ENCODE peak calls at places on chromosomes 5 and 9, in four cellular contexts. H is cardiac muscle cell, E is spleen, L is OCI-LY7. I is an unnamed sample.

GRCh38 chr9:68844623-68845612 is 139.9 kb downstream of the PIP5K1B start:
- DNase-seq in H (peak; percentile 55), E (no peak), L (peak; percentile 67), I (peak; percentile 29)

GRCh38 chr9:33465096-33465495 is 8.6 kb downstream of the NOL6 start:
- DNase-seq in H (no peak), E (peak; percentile 71), L (no peak), I (no peak)

GRCh38 chr9:114425126-114425525 is 37.3 kb upstream of the AKNA start:
- DNase-seq in H (no peak), E (peak; percentile 49), L (no peak), I (no peak)

GRCh38 chr5:162128117-162128516 is 60.5 kb downstream of the GABRG2 start:
- DNase-seq in H (no peak), E (no peak), L (no peak), I (no peak)

GRCh38 chr5:2776338-2777302 is 25.1 kb upstream of the IRX2 start:
- DNase-seq in H (no peak), E (no peak), L (no peak), I (no peak)

GRCh38 chr5:78699565-78700143 is 51.1 kb upstream of the LHFPL2 start:
- DNase-seq in H (peak; percentile 88), E (no peak), L (no peak), I (no peak)

GRCh38 chr5:68960961-68961360 is 132.9 kb upstream of the SLC30A5 start:
- DNase-seq in H (no peak), E (no peak), L (no peak), I (no peak)

GRCh38 chr5:8714197-8714596 is 831.7 kb downstream of the SEMA5A start:
- DNase-seq in H (no peak), E (no peak), L (no peak), I (no peak)

GRCh38 chr9:76688471-76689238 is 75.6 kb upstream of the PCA3 start:
- DNase-seq in H (peak; percentile 41), E (no peak), L (no peak), I (no peak)

GRCh38 chr5:156686816-156687215 is 163.3 kb upstream of the PPP1R2B start:
- DNase-seq in H (no peak), E (no peak), L (no peak), I (no peak)

GRCh38 chr9:120152295-120152694 is 427.7 kb downstream of the CDK5RAP2 start:
- DNase-seq in H (peak; percentile 1), E (no peak), L (no peak), I (peak; percentile 18)

GRCh38 chr9:129776938-129777768 is 24.3 kb upstream of the PTGES start:
- DNase-seq in H (peak; percentile 100), E (peak; percentile 92), L (no peak), I (peak; percentile 94)

GRCh38 chr5:79143684-79144379 is 32.2 kb downstream of the BHMT start:
- DNase-seq in H (peak; percentile 6), E (no peak), L (no peak), I (no peak)

GRCh38 chr5:66494437-66494836 is 101.8 kb upstream of the MAST4 start:
- DNase-seq in H (no peak), E (no peak), L (no peak), I (no peak)

GRCh38 chr5:144032375-144032774 is 138.1 kb downstream of the YIPF5 start:
- DNase-seq in H (no peak), E (no peak), L (no peak), I (peak; percentile 29)

GRCh38 chr5:145925803-145926202 is 10.6 kb upstream of the SH3RF2 start:
- DNase-seq in H (peak; percentile 80), E (no peak), L (no peak), I (no peak)

GRCh38 chr5:135880278-135880677 is 15.4 kb downstream of the IL9 start:
- DNase-seq in H (no peak), E (no peak), L (peak; percentile 40), I (no peak)

GRCh38 chr5:172854451-172854871 is 20.4 kb downstream of the ERGIC1 start:
- DNase-seq in H (no peak), E (no peak), L (no peak), I (peak; percentile 51)

GRCh38 chr9:84419203-84419602 is 78.6 kb upstream of the SLC28A3 start:
- DNase-seq in H (peak; percentile 44), E (no peak), L (no peak), I (no peak)

GRCh38 chr5:111776903-111777302 is 19.9 kb upstream of the NREP start:
- DNase-seq in H (no peak), E (no peak), L (no peak), I (no peak)

GRCh38 chr9:123739387-123739786 is 190.5 kb downstream of the DENND1A start:
- DNase-seq in H (no peak), E (no peak), L (no peak), I (no peak)

GRCh38 chr9:134391319-134392231 is 65.3 kb downstream of the RXRA start:
- DNase-seq in H (no peak), E (peak; percentile 89), L (no peak), I (no peak)

GRCh38 chr5:28217695-28218094 is 1179.3 kb upstream of the CDH9 start:
- DNase-seq in H (no peak), E (no peak), L (no peak), I (no peak)

GRCh38 chr5:94983861-94984535 is 300.9 kb downstream of the MCTP1 start:
- DNase-seq in H (peak; percentile 66), E (no peak), L (no peak), I (no peak)

GRCh38 chr9:98263482-98264357 is 8.3 kb upstream of the TBC1D2 start:
- DNase-seq in H (peak; percentile 87), E (peak; percentile 94), L (peak; percentile 84), I (peak; percentile 77)

GRCh38 chr5:120604898-120605297 is 140.8 kb downstream of the PRR16 start:
- DNase-seq in H (peak; percentile 88), E (no peak), L (no peak), I (no peak)

GRCh38 chr5:1086137-1086536 is 25.7 kb downstream of the SLC12A7 start:
- DNase-seq in H (no peak), E (no peak), L (no peak), I (no peak)

GRCh38 chr5:170630226-170630625 is 126.4 kb downstream of the KCNIP1 start:
- DNase-seq in H (no peak), E (peak; percentile 35), L (no peak), I (no peak)

GRCh38 chr5:40914835-40915234 is 5.5 kb downstream of the C7 start:
- DNase-seq in H (peak; percentile 93), E (no peak), L (no peak), I (no peak)

GRCh38 chr5:164191240-164191639 is 685.8 kb downstream of the MAT2B start:
- DNase-seq in H (peak; percentile 67), E (no peak), L (no peak), I (peak; percentile 47)
- H3K27ac ChIP-seq in H (no peak overlapping the region), E (no peak overlapping the region), L (no peak overlapping the region), I (peak overlapping the region; percentile 39)

GRCh38 chr9:136346157-136346481 is 17.4 kb downstream of the DNLZ start:
- DNase-seq in H (no peak), E (no peak), L (no peak), I (no peak)
- TF ChIP-seq CTCF in H (no peak), E (no peak), L (no peak), I (no peak)

GRCh38 chr5:34709861-34710673 is 53.9 kb downstream of the RAI14 start:
- DNase-seq in H (peak; percentile 84), E (no peak), L (no peak), I (no peak)
- H3K27ac ChIP-seq in H (peak overlapping the region; percentile 31), E (peak overlapping the region; percentile 8), L (no peak overlapping the region), I (peak overlapping the region; percentile 17)

GRCh38 chr9:892123-892522 is 50.6 kb downstream of the DMRT1 start:
- DNase-seq in H (no peak), E (no peak), L (no peak), I (no peak)
- TF ChIP-seq CTCF in H (peak; percentile 4), E (no peak), L (peak; percentile 9), I (no peak)

GRCh38 chr9:95009459-95009858 is 283.0 kb downstream of the AOPEP start:
- DNase-seq in H (no peak), E (no peak), L (no peak), I (no peak)

GRCh38 chr9:95012902-95013301 is 286.4 kb downstream of the AOPEP start:
- DNase-seq in H (no peak), E (no peak), L (no peak), I (no peak)

GRCh38 chr9:95014917-95015316 is 288.4 kb downstream of the AOPEP start:
- DNase-seq in H (no peak), E (no peak), L (no peak), I (no peak)

GRCh38 chr9:95010431-95010838 is 283.9 kb downstream of the AOPEP start:
- DNase-seq in H (no peak), E (no peak), L (no peak), I (no peak)

DNA sequence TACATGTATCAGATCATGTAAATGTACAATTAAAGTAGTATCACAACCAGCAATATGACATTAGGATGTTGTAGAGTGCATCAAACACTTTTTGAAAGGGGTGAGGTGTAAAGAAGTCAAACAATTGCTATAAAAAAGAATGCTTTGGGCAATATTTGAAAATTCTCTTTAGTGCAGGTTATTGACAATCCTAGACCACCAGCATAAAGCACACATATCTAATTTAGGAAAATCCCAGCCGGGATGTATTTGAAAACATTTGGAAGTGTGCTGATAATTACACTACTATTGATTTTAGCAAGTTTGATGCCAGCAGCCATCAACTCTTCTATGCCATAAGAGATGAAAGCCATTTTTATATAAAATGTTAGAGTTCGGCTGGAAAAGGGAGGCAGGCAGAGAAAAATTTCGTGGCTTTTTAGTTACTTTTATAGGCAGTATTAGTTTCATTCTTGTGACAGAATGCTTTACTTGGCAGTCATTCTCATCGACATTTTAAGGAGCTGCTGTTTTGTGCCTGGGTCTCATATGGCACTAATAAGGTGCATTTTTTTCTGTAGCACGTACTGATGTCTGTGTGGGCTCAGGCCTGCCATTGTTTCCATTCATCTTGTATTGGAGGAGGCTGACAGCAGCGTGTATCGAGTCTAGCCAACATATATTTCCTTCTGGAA is 285.7 kb downstream of the AOPEP start:
- DNase-seq in H (no peak), E (no peak), L (no peak), I (no peak)
- H3K27ac ChIP-seq in H (no peak overlapping the region), E (no peak overlapping the region), L (no peak overlapping the region), I (peak overlapping the region; percentile 99)

I was measured in left ventricle myocardium inferior.